ENCODE peak calls at places on chromosomes 16 and 17, in eight cellular contexts. E, L, Y, J, D, R, O and Z are unnamed samples.

GRCh38 chr17:39634384-39634871 is 2.5 kb upstream of the STARD3 start:
- DNase-seq in O (no peak), Y (no peak), R (no peak), D (no peak), L (peak; percentile 81), E (no peak), J (peak; percentile 63), Z (no peak)

GRCh38 chr16:80176114-80176513 is 364.7 kb upstream of the DYNLRB2 start:
- DNase-seq in E (no peak), R (no peak), O (no peak), L (no peak), Y (no peak), J (no peak), D (no peak), Z (no peak)

GRCh38 chr17:75152971-75153853 is 1.1 kb downstream of the JPT1 start:
- DNase-seq in J (peak; percentile 91), O (peak; percentile 48), Y (peak; percentile 34), L (no peak), D (no peak), E (no peak), R (peak; percentile 84), Z (no peak)

GRCh38 chr16:48542020-48542473 is 67.9 kb downstream of the N4BP1 start:
- DNase-seq in Y (no peak), O (peak; percentile 33), J (peak; percentile 47), L (peak; percentile 58), R (peak; percentile 75), E (no peak), D (no peak), Z (no peak)

GRCh38 chr17:59561042-59561441 is 4.4 kb upstream of the DHX40 start:
- DNase-seq in D (no peak), R (no peak), Y (peak; percentile 49), L (peak; percentile 21), J (peak; percentile 18), O (no peak), E (no peak), Z (no peak)

GRCh38 chr17:39808409-39808997 is 55.6 kb downstream of the IKZF3 start:
- DNase-seq in Y (no peak), E (no peak), D (no peak), J (no peak), O (no peak), L (no peak), R (no peak), Z (no peak)

GRCh38 chr17:7932949-7933348 is 943 bp downstream of the CNTROB start:
- DNase-seq in D (no peak), E (peak; percentile 45), R (peak; percentile 53), O (peak; percentile 52), L (peak; percentile 43), J (peak; percentile 49), Y (peak; percentile 21), Z (peak; percentile 25)

GRCh38 chr16:25223964-25224363 is 7.2 kb downstream of the AQP8 start:
- DNase-seq in E (no peak), D (no peak), J (no peak), O (no peak), L (no peak), R (peak; percentile 18), Y (no peak), Z (no peak)

GRCh38 chr16:57704905-57705852 is 10.6 kb downstream of the DRC7 start:
- DNase-seq in J (no peak), Y (no peak), L (no peak), E (no peak), R (peak; percentile 9), O (no peak), D (no peak), Z (no peak)

GRCh38 chr16:16120382-16121184 is 102.7 kb downstream of the ABCC6 start:
- DNase-seq in J (no peak), L (peak; percentile 25), O (no peak), D (no peak), Y (no peak), R (peak; percentile 52), E (no peak), Z (no peak)

GRCh38 chr17:67196422-67196821 is 48.6 kb downstream of the HELZ start:
- DNase-seq in J (no peak), E (no peak), L (no peak), O (no peak), R (no peak), D (no peak), Y (no peak), Z (no peak)

GRCh38 chr17:63476857-63477470 is at the start of gene ACE:
- DNase-seq in L (no peak), J (peak; percentile 88), R (peak; percentile 79), D (no peak), Y (no peak), E (no peak), O (peak; percentile 32), Z (peak; percentile 45)

GRCh38 chr16:29809850-29810698 is 1.9 kb upstream of the PRRT2 start:
- DNase-seq in J (no peak), Y (no peak), D (no peak), E (peak; percentile 39), R (no peak), L (peak; percentile 42), O (no peak), Z (peak; percentile 55)

GRCh38 chr17:59167571-59168001 is 12.0 kb downstream of the PRR11 start:
- DNase-seq in Y (no peak), E (no peak), J (no peak), D (no peak), R (no peak), O (peak; percentile 74), L (no peak), Z (no peak)

GRCh38 chr17:75559958-75560533 is 27.6 kb upstream of the MYO15B start:
- DNase-seq in Y (no peak), E (no peak), L (no peak), J (no peak), O (no peak), R (no peak), D (no peak), Z (no peak)

GRCh38 chr17:50079334-50080095 is 15.6 kb upstream of the PDK2 start:
- DNase-seq in Y (peak; percentile 75), R (peak; percentile 76), D (no peak), E (no peak), J (peak; percentile 74), L (peak; percentile 52), O (no peak), Z (no peak)

GRCh38 chr17:78390241-78391050 is 12.0 kb downstream of the PGS1 start:
- DNase-seq in R (no peak), J (no peak), Y (no peak), L (peak; percentile 64), E (peak; percentile 49), D (no peak), O (peak; percentile 99), Z (no peak)

GRCh38 chr17:27569257-27569722 is 61.7 kb upstream of the LGALS9 start:
- DNase-seq in J (peak; percentile 18), Y (no peak), O (no peak), D (no peak), L (peak; percentile 45), E (peak; percentile 25), R (peak; percentile 61), Z (peak; percentile 57)

GRCh38 chr17:59165933-59166342 is 10.4 kb downstream of the PRR11 start:
- DNase-seq in R (peak; percentile 72), E (no peak), Y (peak; percentile 67), L (no peak), J (peak; percentile 69), D (no peak), O (peak; percentile 65), Z (peak; percentile 28)

GRCh38 chr17:43905400-43905984 is 1.8 kb downstream of the MPP2 start:
- DNase-seq in O (no peak), J (no peak), R (no peak), E (no peak), Y (no peak), L (no peak), D (no peak), Z (no peak)

GRCh38 chr17:47941998-47942490 is 673 bp downstream of the PNPO start:
- DNase-seq in O (no peak), R (peak; percentile 56), L (no peak), Y (peak; percentile 71), E (no peak), D (no peak), J (peak; percentile 72), Z (no peak)

GRCh38 chr16:72009779-72010178 is 1.2 kb downstream of the DHODH start:
- DNase-seq in Y (no peak), L (no peak), R (no peak), J (no peak), O (no peak), E (no peak), D (no peak), Z (no peak)
- H3K4me3 ChIP-seq in Y (peak overlapping the region; percentile 97), L (no peak overlapping the region), R (no peak overlapping the region), J (no peak overlapping the region), O (no peak overlapping the region), E (no peak overlapping the region), D (no peak overlapping the region), Z (no peak overlapping the region)

GRCh38 chr16:35197656-35198055 is 1738.2 kb downstream of the TP53TG3F start:
- DNase-seq in D (no peak), Y (no peak), L (no peak), R (no peak), O (no peak), J (no peak), E (no peak), Z (no peak)
- H3K9me3 ChIP-seq in D (no peaks in the 10 kb centered on the region), Y (peaks cover 81% of the 10 kb centered on the region), L (no peaks in the 10 kb centered on the region), R (no peaks in the 10 kb centered on the region), O (no peaks in the 10 kb centered on the region), J (peaks cover 5% of the 10 kb centered on the region), E (no peaks in the 10 kb centered on the region), Z (no peaks in the 10 kb centered on the region)

GRCh38 chr17:82019905-82020873 is 2.5 kb downstream of the CENPX start:
- DNase-seq in J (peak; percentile 72), Y (peak; percentile 77), O (peak; percentile 15), E (no peak), D (no peak), L (no peak), R (peak; percentile 78), Z (peak; percentile 65)
- H3K4me3 ChIP-seq in J (no peak overlapping the region), Y (no peak overlapping the region), O (no peak overlapping the region), E (no peak overlapping the region), D (no peak overlapping the region), L (no peak overlapping the region), R (no peak overlapping the region), Z (no peak overlapping the region)

GRCh38 chr17:82698065-82698973 is at the start of gene RAB40B:
- DNase-seq in L (peak; percentile 100), Y (peak; percentile 96), O (peak; percentile 98), J (peak; percentile 98), E (peak; percentile 99), D (peak; percentile 88), R (peak; percentile 100), Z (peak; percentile 99)
- H3K9me3 ChIP-seq in L (no peaks in the 10 kb centered on the region), Y (peaks cover 15% of the 10 kb centered on the region), O (no peaks in the 10 kb centered on the region), J (no peaks in the 10 kb centered on the region), E (no peaks in the 10 kb centered on the region), D (peaks cover 3% of the 10 kb centered on the region), R (no peaks in the 10 kb centered on the region), Z (peaks cover 6% of the 10 kb centered on the region)